ENCODE peak calls at places on chromosomes 12 and 14, in six cellular contexts. L is AML-193; I is AG04450; B is T1000; F is CD8-positive, alpha-beta T cell; M is endothelial cell. A is an unnamed sample.

GRCh38 chr14:24298892-24299254 is 707 bp downstream of the DHRS1 start:
- DNase-seq in L (no peak), I (peak), B (peak), F (peak), M (no peak), A (no peak)

GRCh38 chr14:71235865-71236264 is 328.6 kb downstream of the PCNX1 start:
- DNase-seq in L (no peak), I (no peak), B (no peak), F (no peak), M (no peak), A (no peak)

GRCh38 chr12:48125985-48126384 is 6.8 kb downstream of the PFKM start:
- DNase-seq in L (no peak), I (no peak), B (no peak), F (no peak), M (no peak), A (no peak)

GRCh38 chr12:13853471-13853870 is 127.9 kb downstream of the GRIN2B start:
- DNase-seq in L (no peak), I (no peak), B (no peak), F (no peak), M (no peak), A (no peak)

GRCh38 chr12:110077769-110078168 is 29.4 kb upstream of the C12orf76 start:
- DNase-seq in L (no peak), I (no peak), B (no peak), F (no peak), M (no peak), A (no peak)

GRCh38 chr14:53646925-53647324 is 309.7 kb downstream of the BMP4 start:
- DNase-seq in L (no peak), I (no peak), B (no peak), F (no peak), M (peak), A (no peak)

GRCh38 chr12:87120440-87120839 is 864.2 kb upstream of the MGAT4C start:
- DNase-seq in L (no peak), I (no peak), B (no peak), F (no peak), M (no peak), A (no peak)

GRCh38 chr12:42684171-42685071 is 94.9 kb upstream of the PRICKLE1 start:
- DNase-seq in L (no peak), I (no peak), B (no peak), F (no peak), M (no peak), A (no peak)

A was measured in SIG-M5.